ENCODE peak calls at places on chromosomes 3 and 15, in four cellular contexts. I is activated T-cell treated with anti-CD3 and anti-CD28 coated beads for 1 hour, B is brain microvascular endothelial cell, N is endodermal cell. Q is an unnamed sample.

GRCh38 chr3:46850468-46850780 is 12.8 kb downstream of the MYL3 start:
- DNase-seq in N (no peak), I (no peak), B (no peak), Q (no peak)

GRCh38 chr15:92914768-92915221 is 14.7 kb downstream of the CHD2 start:
- DNase-seq in N (no peak), I (no peak), B (no peak), Q (no peak)

GRCh38 chr15:33656090-33656670 is 312.1 kb upstream of the CHRM5 start:
- DNase-seq in B (no peak), I (no peak), N (no peak), Q (no peak)

GRCh38 chr3:8990266-8991215 is 27.3 kb upstream of the RAD18 start:
- DNase-seq in I (no peak), N (no peak), B (peak), Q (peak)

GRCh38 chr3:150797155-150797554 is 34.2 kb upstream of the SIAH2 start:
- DNase-seq in I (no peak), B (no peak), N (no peak), Q (no peak)

GRCh38 chr3:121592856-121593702 is at the start of gene FBXO40:
- DNase-seq in B (no peak), N (peak), I (no peak), Q (no peak)

GRCh38 chr15:69735126-69735525 is 282.5 kb downstream of the RPLP1 start:
- DNase-seq in B (peak), N (no peak), I (no peak), Q (no peak)

GRCh38 chr3:149506540-149506939 is 32.0 kb downstream of the TM4SF4 start:
- DNase-seq in N (no peak), B (peak), I (no peak), Q (peak)

GRCh38 chr3:15264486-15264885 is 58.4 kb downstream of the CAPN7 start:
- DNase-seq in B (no peak), N (no peak), I (no peak), Q (no peak)

GRCh38 chr3:41234823-41235722 is 35.8 kb downstream of the CTNNB1 start:
- DNase-seq in I (no peak), B (no peak), N (peak), Q (peak)

GRCh38 chr15:42730135-42730534 is 6.8 kb downstream of the CDAN1 start:
- DNase-seq in B (no peak), I (no peak), N (no peak), Q (no peak)

GRCh38 chr3:51371943-51372557 is 13.0 kb upstream of the MANF start:
- DNase-seq in I (no peak), B (peak), N (peak), Q (peak)

GRCh38 chr3:33115024-33115768 is 1.4 kb downstream of the CRTAP start:
- DNase-seq in B (peak), I (no peak), N (peak), Q (peak)

GRCh38 chr3:35744419-35744818 is 105.1 kb downstream of the ARPP21 start:
- DNase-seq in B (peak), I (no peak), N (peak), Q (no peak)

GRCh38 chr3:61985020-61985419 is 388.3 kb downstream of the FEZF2 start:
- DNase-seq in N (no peak), B (peak), I (no peak), Q (peak)

GRCh38 chr3:98690876-98691275 is 72.3 kb upstream of the ST3GAL6 start:
- DNase-seq in B (peak), I (no peak), N (no peak), Q (no peak)

GRCh38 chr3:72034956-72035355 is 250.0 kb upstream of the PROK2 start:
- DNase-seq in N (no peak), I (no peak), B (no peak), Q (no peak)

GRCh38 chr3:190809351-190809750 is 53.1 kb downstream of the GMNC start:
- DNase-seq in N (no peak), B (no peak), I (no peak), Q (no peak)

GRCh38 chr3:193955719-193956118 is 180.2 kb upstream of the HES1 start:
- DNase-seq in N (no peak), B (no peak), I (no peak), Q (no peak)

GRCh38 chr3:160437083-160437455 is 12.5 kb downstream of the TRIM59 start:
- DNase-seq in B (no peak), N (no peak), I (no peak), Q (no peak)

GRCh38 chr15:34804776-34805175 is 9.4 kb upstream of the ACTC1 start:
- DNase-seq in I (no peak), B (no peak), N (no peak), Q (no peak)

GRCh38 chr3:114408763-114409162 is 114.9 kb downstream of the TIGIT start:
- DNase-seq in I (no peak), B (no peak), N (no peak), Q (no peak)

GRCh38 chr15:88605507-88606436 is 15.4 kb upstream of the AEN start:
- DNase-seq in B (peak), N (peak), I (peak), Q (no peak)

GRCh38 chr15:70923311-70924080 is 30.9 kb downstream of the LRRC49 start:
- DNase-seq in I (no peak), B (no peak), N (no peak), Q (no peak)

GRCh38 chr15:74203914-74204431 is 1.4 kb upstream of the STRA6 start:
- DNase-seq in I (no peak), B (peak), N (peak), Q (no peak)

GRCh38 chr3:33750216-33750558 is 32.1 kb upstream of the CLASP2 start:
- DNase-seq in I (no peak), N (no peak), B (no peak), Q (no peak)

GRCh38 chr3:42831321-42831713 is 22.1 kb downstream of the ACKR2 start:
- DNase-seq in B (peak), I (peak), N (peak), Q (no peak)

GRCh38 chr3:184568918-184569829 is 7.6 kb downstream of the EPHB3 start:
- DNase-seq in B (peak), N (peak), I (no peak), Q (peak)

GRCh38 chr15:39188930-39189329 is 391.9 kb upstream of the THBS1 start:
- DNase-seq in N (no peak), B (peak), I (no peak), Q (peak)

GRCh38 chr3:138348107-138348949 is at the start of gene MRAS:
- DNase-seq in I (no peak), B (peak), N (peak), Q (no peak)

GRCh38 chr3:156997351-156997750 is 162.6 kb downstream of the CCNL1 start:
- DNase-seq in I (no peak), B (no peak), N (no peak), Q (no peak)

GRCh38 chr15:42650208-42651066 is 75.0 kb downstream of the STARD9 start:
- DNase-seq in I (peak), B (peak), N (peak), Q (peak)